ENCODE peak calls at places on chromosomes 1 and 21, in eight cellular contexts. T is GM12878, P is HepG2, J is SK-N-SH, D is HCT116, Y is K562, Z is endothelial cell of umbilical vein, L is H1. A is an unnamed sample.

GRCh38 chr1:197787056-197787455 is 11.8 kb upstream of the DENND1B start:
- DNase-seq in J (no peak), T (no peak), P (no peak), L (no peak), Y (no peak), Z (no peak), D (no peak), A (no peak)

GRCh38 chr1:207064546-207064945 is 11.5 kb downstream of the PFKFB2 start:
- DNase-seq in T (no peak), Y (no peak), D (no peak), L (no peak), Z (no peak), P (no peak), J (no peak), A (no peak)

GRCh38 chr1:60765204-60765603 is 317.2 kb upstream of the NFIA start:
- DNase-seq in P (peak), L (no peak), J (peak), Y (peak), T (no peak), Z (peak), D (peak), A (peak)

GRCh38 chr1:55931272-55931940 is 648.0 kb downstream of the PLPP3 start:
- DNase-seq in L (no peak), Z (no peak), D (no peak), P (no peak), T (no peak), Y (no peak), J (no peak), A (no peak)

GRCh38 chr1:150555971-150556865 is 7.0 kb downstream of the ADAMTSL4 start:
- DNase-seq in L (no peak), Z (no peak), J (no peak), P (no peak), D (no peak), T (no peak), Y (no peak), A (no peak)

GRCh38 chr21:36613554-36613953 is 85.4 kb upstream of the SIM2 start:
- DNase-seq in T (no peak), J (no peak), Z (no peak), Y (no peak), P (no peak), L (no peak), D (no peak), A (no peak)

GRCh38 chr1:25818569-25818968 is 1.2 kb upstream of the MTFR1L start:
- DNase-seq in D (no peak), Z (no peak), P (peak), J (no peak), Y (no peak), T (no peak), L (no peak), A (no peak)

GRCh38 chr1:156684227-156684782 is 7.1 kb upstream of the NES start:
- DNase-seq in Y (peak), Z (no peak), L (no peak), J (no peak), P (no peak), D (no peak), T (no peak), A (no peak)

GRCh38 chr1:37465596-37466517 is 8.5 kb upstream of the ZC3H12A start:
- DNase-seq in P (no peak), T (no peak), J (no peak), L (no peak), D (no peak), Z (no peak), Y (no peak), A (no peak)

GRCh38 chr1:186094170-186094569 is 280.9 kb downstream of the TPR start:
- DNase-seq in J (no peak), D (no peak), T (no peak), L (no peak), Z (peak), Y (no peak), P (no peak), A (no peak)

GRCh38 chr1:24773618-24774017 is 28.4 kb downstream of the CLIC4 start:
- DNase-seq in T (no peak), L (no peak), D (no peak), Z (no peak), J (no peak), Y (no peak), P (no peak), A (no peak)

GRCh38 chr1:183356534-183357182 is 61.5 kb downstream of the NMNAT2 start:
- DNase-seq in D (no peak), Y (no peak), T (no peak), Z (no peak), L (no peak), J (no peak), P (no peak), A (no peak)

GRCh38 chr21:44487831-44488230 is 32.5 kb downstream of the LRRC3 start:
- DNase-seq in D (peak), J (no peak), L (peak), T (no peak), Z (peak), P (peak), Y (peak), A (no peak)

GRCh38 chr1:36765785-36766300 is 268.5 kb downstream of the GRIK3 start:
- DNase-seq in J (no peak), Z (no peak), P (no peak), L (no peak), D (no peak), Y (no peak), T (no peak), A (no peak)

GRCh38 chr1:162682013-162682419 is 49.8 kb downstream of the DDR2 start:
- DNase-seq in Y (no peak), L (no peak), T (no peak), P (peak), D (no peak), J (no peak), Z (peak), A (no peak)

GRCh38 chr1:101259744-101260148 is 22.9 kb downstream of the S1PR1 start:
- DNase-seq in T (no peak), Y (no peak), Z (peak), P (no peak), D (no peak), J (no peak), L (no peak), A (peak)

GRCh38 chr21:38912789-38913119 is 107.0 kb downstream of the ETS2 start:
- DNase-seq in Y (no peak), D (no peak), P (no peak), L (no peak), J (no peak), Z (no peak), T (no peak), A (no peak)
- H3K9ac ChIP-seq in Y (no peak), D (peak), P (no peak), L (no peak), J (no peak), Z (no peak), T (no peak), A (no peak)

GRCh38 chr1:160359559-160360226 is 7.2 kb upstream of the NHLH1 start:
- DNase-seq in D (no peak), L (no peak), Y (peak), P (no peak), T (no peak), J (no peak), Z (no peak), A (no peak)
- TF ChIP-seq POLR2AphosphoS5 in D (no peak), L (no peak), Y (no peak), P (no peak), T (no peak), J (no peak), Z (no peak), A (no peak)

GRCh38 chr1:96861836-96862235 is 140.3 kb downstream of the PTBP2 start:
- DNase-seq in Y (no peak), J (no peak), D (no peak), T (no peak), L (no peak), P (no peak), Z (no peak), A (no peak)
- H3K4me3 ChIP-seq in Y (no peak), J (no peak), D (no peak), T (no peak), L (no peak), P (no peak), Z (no peak), A (no peak)

GRCh38 chr1:111475706-111476105 is 1.9 kb downstream of the C1orf162 start:
- DNase-seq in J (no peak), T (peak), Y (no peak), L (no peak), Z (no peak), P (no peak), D (no peak), A (no peak)

GRCh38 chr1:111476761-111477309 is 3.1 kb downstream of the C1orf162 start:
- DNase-seq in P (no peak), J (no peak), Z (no peak), Y (peak), T (peak), L (no peak), D (no peak), A (no peak)

GRCh38 chr1:111474106-111474505 is 322 bp downstream of the C1orf162 start:
- DNase-seq in T (no peak), Y (no peak), P (no peak), L (no peak), Z (peak), J (no peak), D (no peak), A (no peak)

GRCh38 chr1:111476214-111476613 is 2.4 kb downstream of the C1orf162 start:
- DNase-seq in T (no peak), D (no peak), Z (no peak), L (no peak), J (no peak), P (no peak), Y (no peak), A (no peak)

DNA sequence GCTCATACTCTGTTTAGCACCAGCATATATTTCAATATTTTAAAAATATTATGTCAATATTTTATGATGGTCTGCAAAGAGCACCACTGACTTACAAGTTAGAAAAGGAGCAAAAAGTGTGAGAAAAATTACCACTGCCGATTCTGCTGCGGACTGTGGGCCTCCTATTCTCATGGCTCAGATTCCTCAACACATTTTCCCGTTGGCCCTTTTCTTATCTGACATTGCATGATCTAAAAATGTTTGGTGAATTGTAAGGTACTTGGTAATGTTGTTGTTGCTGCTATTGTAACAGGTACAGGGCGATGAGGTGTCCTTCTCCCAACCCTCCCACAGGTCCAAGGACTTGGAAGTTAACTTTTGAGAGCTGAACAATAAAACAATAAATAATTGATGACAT is 737 bp downstream of the C1orf162 start:
- DNase-seq in Y (no peak), T (no peak), D (no peak), L (no peak), J (no peak), P (no peak), Z (no peak), A (no peak)
- H3K9ac ChIP-seq in Y (no peak), T (no peak), D (no peak), L (no peak), J (no peak), P (no peak), Z (no peak), A (no peak)

A was measured in SK-N-MC.